ENCODE peak calls at places on chromosomes 7 and 10, in nine cellular contexts. P is activated naive CD4-positive, alpha-beta T cell; X is ureter; C is pons; O is right cardiac atrium; T is progenitor cell of endocrine pancreas; R is transverse colon; E is neuronal stem cell; L is C1 segment of cervical spinal cord. G is an unnamed sample.

GRCh38 chr10:119817991-119818888 is 54.4 kb downstream of the MCMBP start:
- DNase-seq in E (peak; percentile 92), C (peak; percentile 44), L (no peak), R (peak; percentile 29), O (peak; percentile 90), X (peak; percentile 74), P (peak; percentile 2), T (peak; percentile 95), G (peak; percentile 86)

GRCh38 chr10:118151461-118151860 is 104.7 kb upstream of the RAB11FIP2 start:
- DNase-seq in R (no peak), L (no peak), E (no peak), P (no peak), T (no peak), X (no peak), O (no peak), C (no peak), G (no peak)

GRCh38 chr10:116110736-116111135 is 162.3 kb downstream of the GFRA1 start:
- DNase-seq in X (peak; percentile 19), R (no peak), O (no peak), L (no peak), T (no peak), C (no peak), P (no peak), E (no peak), G (no peak)

GRCh38 chr7:140005754-140006503 is 56.8 kb downstream of the PARP12 start:
- DNase-seq in T (no peak), L (no peak), C (no peak), O (no peak), X (no peak), P (no peak), E (peak; percentile 20), R (no peak), G (peak; percentile 64)

GRCh38 chr10:64365663-64366062 is 844.5 kb downstream of the REEP3 start:
- DNase-seq in P (no peak), T (no peak), O (no peak), R (no peak), X (no peak), C (no peak), E (peak; percentile 51), L (no peak), G (no peak)

GRCh38 chr10:98295907-98296306 is 27.9 kb upstream of the LOXL4 start:
- DNase-seq in C (no peak), X (no peak), R (no peak), E (no peak), P (no peak), T (no peak), O (no peak), L (no peak), G (no peak)

GRCh38 chr10:19592276-19592675 is 224.0 kb upstream of the PLXDC2 start:
- DNase-seq in T (no peak), C (no peak), X (no peak), L (no peak), R (no peak), O (peak; percentile 29), P (no peak), E (no peak), G (no peak)

GRCh38 chr10:79192677-79193003 is 123.9 kb downstream of the ZMIZ1 start:
- DNase-seq in R (no peak), P (no peak), X (no peak), C (peak; percentile 26), E (no peak), O (peak; percentile 82), L (no peak), T (no peak), G (no peak)

GRCh38 chr7:151844080-151844827 is 32.7 kb downstream of the PRKAG2 start:
- DNase-seq in P (no peak), L (no peak), X (no peak), E (no peak), T (no peak), O (peak; percentile 27), C (no peak), R (no peak), G (no peak)

GRCh38 chr10:69468771-69469129 is 17.5 kb downstream of the TSPAN15 start:
- DNase-seq in C (no peak), T (no peak), O (no peak), E (no peak), R (no peak), L (no peak), X (no peak), P (no peak), G (no peak)

GRCh38 chr10:36066850-36067249 is 424.8 kb upstream of the FZD8 start:
- DNase-seq in O (no peak), P (no peak), E (no peak), X (no peak), C (no peak), T (no peak), R (no peak), L (no peak), G (no peak)

GRCh38 chr10:25744574-25744973 is 189.5 kb upstream of the MYO3A start:
- DNase-seq in P (no peak), L (no peak), T (no peak), E (no peak), R (no peak), X (no peak), C (no peak), O (no peak), G (no peak)